ENCODE peak calls at places on chromosomes 5 and 9, in eight cellular contexts. One of them, this sample, is unnamed.

GRCh38 chr5:7805379-7805778 is 45.6 kb downstream of the CFAP90 start:
- DNase-seq in fibroblast of the aortic adventitia: no peak
- DNase-seq in nephron progenitor cell: no peak
- DNase-seq in choroid plexus epithelial cell: peak
- DNase-seq in IMR-90: peak
- DNase-seq in GM12865: peak
- DNase-seq in transverse colon: no peak
- DNase-seq in tibial artery: no peak
- DNase-seq in this sample: no peak

GRCh38 chr5:93915142-93915553 is 173.7 kb upstream of the POU5F2 start:
- DNase-seq in choroid plexus epithelial cell: peak
- DNase-seq in transverse colon: no peak
- DNase-seq in fibroblast of the aortic adventitia: peak
- DNase-seq in nephron progenitor cell: no peak
- DNase-seq in IMR-90: peak
- DNase-seq in tibial artery: no peak
- DNase-seq in GM12865: peak
- DNase-seq in this sample: no peak

GRCh38 chr9:106675780-106676179 is 187.2 kb upstream of the ZNF462 start:
- DNase-seq in fibroblast of the aortic adventitia: no peak
- DNase-seq in transverse colon: no peak
- DNase-seq in tibial artery: no peak
- DNase-seq in IMR-90: no peak
- DNase-seq in choroid plexus epithelial cell: no peak
- DNase-seq in nephron progenitor cell: no peak
- DNase-seq in GM12865: no peak
- DNase-seq in this sample: no peak

GRCh38 chr5:59081693-59082092 is 498.8 kb downstream of the RAB3C start:
- DNase-seq in GM12865: no peak
- DNase-seq in choroid plexus epithelial cell: no peak
- DNase-seq in tibial artery: no peak
- DNase-seq in fibroblast of the aortic adventitia: no peak
- DNase-seq in transverse colon: no peak
- DNase-seq in IMR-90: no peak
- DNase-seq in nephron progenitor cell: no peak
- DNase-seq in this sample: no peak

GRCh38 chr9:112037281-112038016 is 137.6 kb downstream of the SUSD1 start:
- DNase-seq in GM12865: peak
- DNase-seq in IMR-90: peak
- DNase-seq in choroid plexus epithelial cell: peak
- DNase-seq in tibial artery: no peak
- DNase-seq in nephron progenitor cell: no peak
- DNase-seq in fibroblast of the aortic adventitia: peak
- DNase-seq in transverse colon: peak
- DNase-seq in this sample: peak

GRCh38 chr5:158463971-158464370 is 605.0 kb upstream of the CLINT1 start:
- DNase-seq in nephron progenitor cell: no peak
- DNase-seq in fibroblast of the aortic adventitia: peak
- DNase-seq in tibial artery: peak
- DNase-seq in IMR-90: peak
- DNase-seq in transverse colon: peak
- DNase-seq in GM12865: no peak
- DNase-seq in choroid plexus epithelial cell: peak
- DNase-seq in this sample: no peak

GRCh38 chr5:14708551-14708950 is 44.0 kb downstream of the OTULIN start:
- DNase-seq in IMR-90: no peak
- DNase-seq in nephron progenitor cell: no peak
- DNase-seq in choroid plexus epithelial cell: no peak
- DNase-seq in tibial artery: no peak
- DNase-seq in GM12865: no peak
- DNase-seq in transverse colon: no peak
- DNase-seq in fibroblast of the aortic adventitia: no peak
- DNase-seq in this sample: no peak

GRCh38 chr9:35500130-35500748 is 10.3 kb downstream of the RUSC2 start:
- DNase-seq in IMR-90: no peak
- DNase-seq in GM12865: no peak
- DNase-seq in fibroblast of the aortic adventitia: peak
- DNase-seq in nephron progenitor cell: no peak
- DNase-seq in tibial artery: no peak
- DNase-seq in choroid plexus epithelial cell: peak
- DNase-seq in transverse colon: no peak
- DNase-seq in this sample: no peak

GRCh38 chr9:136050706-136051567 is 44.2 kb downstream of the NACC2 start:
- DNase-seq in transverse colon: no peak
- DNase-seq in tibial artery: no peak
- DNase-seq in nephron progenitor cell: peak
- DNase-seq in choroid plexus epithelial cell: no peak
- DNase-seq in IMR-90: peak
- DNase-seq in GM12865: no peak
- DNase-seq in fibroblast of the aortic adventitia: no peak
- DNase-seq in this sample: no peak

GRCh38 chr5:88683506-88684135 is 199.4 kb downstream of the MEF2C start:
- DNase-seq in transverse colon: no peak
- DNase-seq in GM12865: peak
- DNase-seq in choroid plexus epithelial cell: no peak
- DNase-seq in tibial artery: no peak
- DNase-seq in fibroblast of the aortic adventitia: no peak
- DNase-seq in nephron progenitor cell: peak
- DNase-seq in IMR-90: no peak
- DNase-seq in this sample: no peak

GRCh38 chr5:173324115-173325001 is 3.9 kb downstream of the STC2 start:
- DNase-seq in choroid plexus epithelial cell: peak
- DNase-seq in tibial artery: peak
- DNase-seq in fibroblast of the aortic adventitia: peak
- DNase-seq in GM12865: peak
- DNase-seq in IMR-90: peak
- DNase-seq in transverse colon: peak
- DNase-seq in nephron progenitor cell: peak
- DNase-seq in this sample: no peak

GRCh38 chr5:142803428-142804111 is 33.4 kb downstream of the ARHGAP26 start:
- DNase-seq in GM12865: no peak
- DNase-seq in nephron progenitor cell: no peak
- DNase-seq in IMR-90: peak
- DNase-seq in tibial artery: no peak
- DNase-seq in choroid plexus epithelial cell: peak
- DNase-seq in transverse colon: no peak
- DNase-seq in fibroblast of the aortic adventitia: no peak
- DNase-seq in this sample: no peak

GRCh38 chr9:136044971-136045594 is 50.0 kb downstream of the NACC2 start:
- DNase-seq in fibroblast of the aortic adventitia: no peak
- DNase-seq in IMR-90: no peak
- DNase-seq in transverse colon: no peak
- DNase-seq in choroid plexus epithelial cell: no peak
- DNase-seq in tibial artery: peak
- DNase-seq in nephron progenitor cell: no peak
- DNase-seq in GM12865: no peak
- DNase-seq in this sample: no peak

GRCh38 chr9:107850653-107851052 is 361.1 kb upstream of the KLF4 start:
- DNase-seq in choroid plexus epithelial cell: no peak
- DNase-seq in fibroblast of the aortic adventitia: no peak
- DNase-seq in GM12865: no peak
- DNase-seq in nephron progenitor cell: no peak
- DNase-seq in transverse colon: no peak
- DNase-seq in IMR-90: no peak
- DNase-seq in tibial artery: no peak
- DNase-seq in this sample: no peak

GRCh38 chr5:81994679-81995078 is 22.9 kb downstream of the ATG10 start:
- DNase-seq in fibroblast of the aortic adventitia: peak
- DNase-seq in tibial artery: no peak
- DNase-seq in IMR-90: peak
- DNase-seq in nephron progenitor cell: no peak
- DNase-seq in GM12865: no peak
- DNase-seq in choroid plexus epithelial cell: peak
- DNase-seq in transverse colon: no peak
- DNase-seq in this sample: no peak

GRCh38 chr9:112050544-112051475 is 124.3 kb downstream of the SUSD1 start:
- DNase-seq in fibroblast of the aortic adventitia: peak
- DNase-seq in transverse colon: peak
- DNase-seq in choroid plexus epithelial cell: peak
- DNase-seq in nephron progenitor cell: no peak
- DNase-seq in tibial artery: no peak
- DNase-seq in GM12865: no peak
- DNase-seq in IMR-90: peak
- DNase-seq in this sample: no peak

GRCh38 chr9:108374606-108375005 is 481.2 kb downstream of the ACTL7B start:
- DNase-seq in nephron progenitor cell: no peak
- DNase-seq in fibroblast of the aortic adventitia: peak
- DNase-seq in transverse colon: no peak
- DNase-seq in choroid plexus epithelial cell: no peak
- DNase-seq in IMR-90: no peak
- DNase-seq in tibial artery: no peak
- DNase-seq in GM12865: no peak
- DNase-seq in this sample: no peak

GRCh38 chr5:62421414-62421813 is 8.9 kb downstream of the IPO11 start:
- DNase-seq in IMR-90: no peak
- DNase-seq in fibroblast of the aortic adventitia: no peak
- DNase-seq in choroid plexus epithelial cell: no peak
- DNase-seq in tibial artery: no peak
- DNase-seq in GM12865: no peak
- DNase-seq in transverse colon: no peak
- DNase-seq in nephron progenitor cell: no peak
- DNase-seq in this sample: no peak

GRCh38 chr5:40551706-40552557 is 127.8 kb upstream of the PTGER4 start:
- DNase-seq in IMR-90: peak
- DNase-seq in GM12865: no peak
- DNase-seq in choroid plexus epithelial cell: peak
- DNase-seq in nephron progenitor cell: no peak
- DNase-seq in fibroblast of the aortic adventitia: peak
- DNase-seq in tibial artery: no peak
- DNase-seq in transverse colon: no peak
- DNase-seq in this sample: no peak

GRCh38 chr5:141356133-141356532 is 1.3 kb downstream of the PCDHGA4 start:
- DNase-seq in fibroblast of the aortic adventitia: no peak
- DNase-seq in GM12865: no peak
- DNase-seq in tibial artery: no peak
- DNase-seq in IMR-90: no peak
- DNase-seq in choroid plexus epithelial cell: no peak
- DNase-seq in nephron progenitor cell: no peak
- DNase-seq in transverse colon: no peak
- DNase-seq in this sample: no peak

GRCh38 chr5:141356950-141357349 is 2.1 kb downstream of the PCDHGA4 start:
- DNase-seq in choroid plexus epithelial cell: no peak
- DNase-seq in tibial artery: no peak
- DNase-seq in transverse colon: no peak
- DNase-seq in GM12865: no peak
- DNase-seq in nephron progenitor cell: no peak
- DNase-seq in fibroblast of the aortic adventitia: no peak
- DNase-seq in IMR-90: no peak
- DNase-seq in this sample: no peak

GRCh38 chr5:141360685-141361084 is 891 bp downstream of the PCDHGB2 start:
- DNase-seq in fibroblast of the aortic adventitia: no peak
- DNase-seq in tibial artery: no peak
- DNase-seq in transverse colon: no peak
- DNase-seq in choroid plexus epithelial cell: no peak
- DNase-seq in IMR-90: no peak
- DNase-seq in nephron progenitor cell: no peak
- DNase-seq in GM12865: no peak
- DNase-seq in this sample: no peak

GRCh38 chr5:141362719-141363118 is 1.2 kb upstream of the PCDHGA5 start:
- DNase-seq in IMR-90: no peak
- DNase-seq in transverse colon: no peak
- DNase-seq in choroid plexus epithelial cell: no peak
- DNase-seq in GM12865: no peak
- DNase-seq in fibroblast of the aortic adventitia: no peak
- DNase-seq in nephron progenitor cell: no peak
- DNase-seq in tibial artery: no peak
- DNase-seq in this sample: no peak

GRCh38 chr5:141359790-141360426 is at the start of gene PCDHGB2:
- DNase-seq in transverse colon: no peak
- DNase-seq in nephron progenitor cell: no peak
- DNase-seq in tibial artery: no peak
- DNase-seq in IMR-90: peak
- DNase-seq in fibroblast of the aortic adventitia: peak
- DNase-seq in GM12865: peak
- DNase-seq in choroid plexus epithelial cell: peak
- DNase-seq in this sample: no peak
- TF ChIP-seq CTCF in transverse colon: peak
- TF ChIP-seq CTCF in nephron progenitor cell: peak
- TF ChIP-seq CTCF in tibial artery: no peak
- TF ChIP-seq CTCF in IMR-90: peak
- TF ChIP-seq CTCF in fibroblast of the aortic adventitia: peak
- TF ChIP-seq CTCF in GM12865: peak
- TF ChIP-seq CTCF in choroid plexus epithelial cell: peak
- TF ChIP-seq CTCF in this sample: peak

GRCh38 chr5:96896806-96897205 is 20.5 kb downstream of the ERAP2 start:
- DNase-seq in nephron progenitor cell: no peak
- DNase-seq in fibroblast of the aortic adventitia: no peak
- DNase-seq in GM12865: peak
- DNase-seq in IMR-90: no peak
- DNase-seq in transverse colon: peak
- DNase-seq in tibial artery: no peak
- DNase-seq in choroid plexus epithelial cell: no peak
- DNase-seq in this sample: no peak

GRCh38 chr5:96896285-96896711 is 20.0 kb downstream of the ERAP2 start:
- DNase-seq in tibial artery: no peak
- DNase-seq in choroid plexus epithelial cell: no peak
- DNase-seq in GM12865: peak
- DNase-seq in IMR-90: no peak
- DNase-seq in transverse colon: no peak
- DNase-seq in fibroblast of the aortic adventitia: no peak
- DNase-seq in nephron progenitor cell: no peak
- DNase-seq in this sample: peak

DNA sequence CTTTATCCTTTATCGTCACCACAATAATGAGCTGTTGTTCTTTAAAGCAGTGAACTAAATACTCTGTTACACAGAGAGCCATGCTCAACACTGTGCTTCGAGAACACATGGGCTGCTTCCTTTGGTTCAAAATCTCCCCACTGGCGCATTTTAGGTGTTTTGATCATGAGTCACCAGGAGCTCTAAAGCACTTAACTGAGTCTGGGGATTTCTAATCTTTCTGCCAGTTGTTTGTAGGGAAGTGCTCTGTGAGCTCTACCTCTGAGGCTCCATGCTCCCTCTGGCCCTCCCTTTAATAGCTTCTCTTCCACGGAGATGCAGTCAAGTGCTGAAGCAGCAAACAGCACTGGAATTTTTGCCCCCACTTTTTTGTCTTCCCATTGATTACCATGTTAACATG is 17.0 kb downstream of the ERAP2 start:
- DNase-seq in IMR-90: peak
- DNase-seq in nephron progenitor cell: no peak
- DNase-seq in fibroblast of the aortic adventitia: peak
- DNase-seq in transverse colon: no peak
- DNase-seq in tibial artery: no peak
- DNase-seq in choroid plexus epithelial cell: peak
- DNase-seq in GM12865: no peak
- DNase-seq in this sample: no peak
- TF ChIP-seq CTCF in IMR-90: no peak
- TF ChIP-seq CTCF in nephron progenitor cell: no peak
- TF ChIP-seq CTCF in fibroblast of the aortic adventitia: no peak
- TF ChIP-seq CTCF in transverse colon: no peak
- TF ChIP-seq CTCF in tibial artery: no peak
- TF ChIP-seq CTCF in choroid plexus epithelial cell: no peak
- TF ChIP-seq CTCF in GM12865: no peak
- TF ChIP-seq CTCF in this sample: no peak

GRCh38 chr9:15332939-15333338 is 25.9 kb upstream of the TTC39B start:
- DNase-seq in nephron progenitor cell: no peak
- DNase-seq in GM12865: no peak
- DNase-seq in fibroblast of the aortic adventitia: no peak
- DNase-seq in transverse colon: no peak
- DNase-seq in choroid plexus epithelial cell: no peak
- DNase-seq in tibial artery: no peak
- DNase-seq in IMR-90: no peak
- DNase-seq in this sample: no peak
- TF ChIP-seq CTCF in nephron progenitor cell: no peak
- TF ChIP-seq CTCF in GM12865: no peak
- TF ChIP-seq CTCF in fibroblast of the aortic adventitia: no peak
- TF ChIP-seq CTCF in transverse colon: no peak
- TF ChIP-seq CTCF in choroid plexus epithelial cell: no peak
- TF ChIP-seq CTCF in tibial artery: no peak
- TF ChIP-seq CTCF in IMR-90: no peak
- TF ChIP-seq CTCF in this sample: no peak

GRCh38 chr9:88781500-88782391 is 209.5 kb upstream of the S1PR3 start:
- DNase-seq in transverse colon: no peak
- DNase-seq in choroid plexus epithelial cell: peak
- DNase-seq in tibial artery: peak
- DNase-seq in GM12865: no peak
- DNase-seq in fibroblast of the aortic adventitia: peak
- DNase-seq in IMR-90: peak
- DNase-seq in nephron progenitor cell: no peak
- DNase-seq in this sample: no peak
- TF ChIP-seq CTCF in transverse colon: no peak
- TF ChIP-seq CTCF in choroid plexus epithelial cell: peak
- TF ChIP-seq CTCF in tibial artery: peak
- TF ChIP-seq CTCF in GM12865: no peak
- TF ChIP-seq CTCF in fibroblast of the aortic adventitia: peak
- TF ChIP-seq CTCF in IMR-90: peak
- TF ChIP-seq CTCF in nephron progenitor cell: peak
- TF ChIP-seq CTCF in this sample: no peak